ENCODE peak calls at places on chromosomes 13 and 19, in nine cellular contexts. Q is astrocyte of the spinal cord, H is IMR-90, M is cardiac muscle cell, W is endodermal cell, A is lower leg skin, F is fibroblast of the aortic adventitia, N is AG10803, I is NB4. Z is an unnamed sample.

GRCh38 chr19:47209323-47210179 is 21.4 kb downstream of the BBC3 start:
- DNase-seq in Q (no peak), H (peak), M (no peak), W (no peak), A (no peak), F (no peak), N (peak), I (no peak), Z (no peak)

GRCh38 chr19:10766681-10767201 is 48.9 kb downstream of the DNM2 start:
- DNase-seq in Q (peak), H (peak), M (no peak), W (no peak), A (no peak), F (peak), N (peak), I (no peak), Z (no peak)

GRCh38 chr19:43607238-43608205 is 4.4 kb upstream of the SRRM5 start:
- DNase-seq in Q (no peak), H (no peak), M (no peak), W (no peak), A (no peak), F (no peak), N (no peak), I (no peak), Z (no peak)

GRCh38 chr19:33238750-33239149 is 13.1 kb upstream of the SLC7A10 start:
- DNase-seq in Q (no peak), H (no peak), M (no peak), W (no peak), A (no peak), F (no peak), N (no peak), I (no peak), Z (no peak)

GRCh38 chr19:34171539-34171876 is 796 bp upstream of the LSM14A start:
- DNase-seq in Q (peak), H (peak), M (no peak), W (no peak), A (no peak), F (peak), N (peak), I (no peak), Z (peak)

GRCh38 chr13:37954191-37954590 is 84.6 kb upstream of the TRPC4 start:
- DNase-seq in Q (no peak), H (no peak), M (no peak), W (no peak), A (no peak), F (no peak), N (no peak), I (no peak), Z (no peak)

GRCh38 chr13:49869514-49869913 is 66.6 kb downstream of the SPRYD7 start:
- DNase-seq in Q (peak), H (peak), M (peak), W (peak), A (no peak), F (peak), N (peak), I (peak), Z (no peak)

GRCh38 chr19:16463991-16464575 is 7.7 kb downstream of the EPS15L1 start:
- DNase-seq in Q (peak), H (peak), M (peak), W (no peak), A (no peak), F (peak), N (no peak), I (no peak), Z (no peak)

GRCh38 chr19:42051166-42052115 is 18.6 kb downstream of the GRIK5 start:
- DNase-seq in Q (no peak), H (no peak), M (no peak), W (no peak), A (peak), F (no peak), N (no peak), I (no peak), Z (no peak)

GRCh38 chr19:6536138-6536671 is 5.4 kb downstream of the TNFSF9 start:
- DNase-seq in Q (peak), H (no peak), M (peak), W (peak), A (peak), F (peak), N (no peak), I (peak), Z (no peak)

GRCh38 chr13:113817860-113818691 is 45.8 kb downstream of the GAS6 start:
- DNase-seq in Q (no peak), H (no peak), M (no peak), W (no peak), A (no peak), F (no peak), N (no peak), I (no peak), Z (no peak)

GRCh38 chr19:18713550-18714117 is 30.2 kb downstream of the CRTC1 start:
- DNase-seq in Q (no peak), H (no peak), M (no peak), W (no peak), A (no peak), F (no peak), N (no peak), I (no peak), Z (no peak)

GRCh38 chr13:93709511-93710244 is 483.1 kb downstream of the GPC6 start:
- DNase-seq in Q (peak), H (no peak), M (no peak), W (no peak), A (no peak), F (peak), N (peak), I (no peak), Z (no peak)

GRCh38 chr19:3968556-3969434 is 2.1 kb downstream of the DAPK3 start:
- DNase-seq in Q (peak), H (peak), M (peak), W (peak), A (peak), F (peak), N (peak), I (peak), Z (peak)

GRCh38 chr13:40389081-40389641 is 277.3 kb downstream of the FOXO1 start:
- DNase-seq in Q (peak), H (no peak), M (no peak), W (no peak), A (no peak), F (no peak), N (no peak), I (peak), Z (no peak)

GRCh38 chr13:28611654-28612131 is 47.2 kb upstream of the POMP start:
- DNase-seq in Q (no peak), H (peak), M (no peak), W (no peak), A (no peak), F (no peak), N (no peak), I (peak), Z (no peak)

GRCh38 chr13:79483302-79483701 is 2.3 kb downstream of the NDFIP2 start:
- DNase-seq in Q (peak), H (peak), M (no peak), W (no peak), A (no peak), F (peak), N (peak), I (no peak), Z (peak)

GRCh38 chr13:59744747-59745394 is 418.9 kb downstream of the DIAPH3 start:
- DNase-seq in Q (peak), H (peak), M (no peak), W (no peak), A (no peak), F (peak), N (peak), I (no peak), Z (no peak)

GRCh38 chr19:54415901-54416621 is 797 bp downstream of the TTYH1 start:
- DNase-seq in Q (no peak), H (no peak), M (no peak), W (peak), A (no peak), F (no peak), N (no peak), I (no peak), Z (no peak)

GRCh38 chr19:54248016-54248601 is 5.5 kb upstream of the LILRA6 start:
- DNase-seq in Q (no peak), H (peak), M (no peak), W (peak), A (peak), F (no peak), N (no peak), I (peak), Z (peak)

GRCh38 chr19:8609210-8610040 is 1.1 kb downstream of the ADAMTS10 start:
- DNase-seq in Q (peak), H (peak), M (peak), W (peak), A (no peak), F (peak), N (peak), I (peak), Z (no peak)

GRCh38 chr19:55690109-55690768 is 15.2 kb downstream of the EPN1 start:
- DNase-seq in Q (no peak), H (no peak), M (no peak), W (no peak), A (no peak), F (no peak), N (no peak), I (no peak), Z (no peak)

GRCh38 chr13:38979891-38980627 is 10.6 kb downstream of the STOML3 start:
- DNase-seq in Q (no peak), H (no peak), M (peak), W (no peak), A (no peak), F (peak), N (peak), I (no peak), Z (peak)

GRCh38 chr19:32407004-32407992 is 1.7 kb downstream of the DPY19L3 start:
- DNase-seq in Q (peak), H (peak), M (no peak), W (peak), A (no peak), F (peak), N (peak), I (peak), Z (peak)

GRCh38 chr13:108560092-108560491 is 69.3 kb upstream of the MYO16 start:
- DNase-seq in Q (no peak), H (no peak), M (no peak), W (no peak), A (no peak), F (no peak), N (no peak), I (no peak), Z (no peak)

GRCh38 chr19:31701146-31701545 is 351.9 kb upstream of the TSHZ3 start:
- DNase-seq in Q (no peak), H (no peak), M (no peak), W (no peak), A (no peak), F (no peak), N (no peak), I (no peak), Z (no peak)

GRCh38 chr19:50301607-50301971 is 27.6 kb downstream of the KCNC3 start:
- DNase-seq in Q (no peak), H (no peak), M (no peak), W (no peak), A (no peak), F (no peak), N (no peak), I (no peak), Z (no peak)

GRCh38 chr19:40530091-40530901 is 46.4 kb upstream of the SHKBP1 start:
- DNase-seq in Q (no peak), H (no peak), M (peak), W (peak), A (no peak), F (no peak), N (no peak), I (no peak), Z (no peak)

GRCh38 chr13:88908896-88909535 is 1237.8 kb downstream of the SLITRK5 start:
- DNase-seq in Q (no peak), H (no peak), M (peak), W (no peak), A (no peak), F (no peak), N (no peak), I (no peak), Z (no peak)

GRCh38 chr13:44906758-44907157 is 82.5 kb downstream of the NUFIP1 start:
- DNase-seq in Q (peak), H (peak), M (peak), W (no peak), A (no peak), F (peak), N (peak), I (no peak), Z (no peak)

GRCh38 chr19:11265785-11266236 is 3.5 kb upstream of the DOCK6 start:
- DNase-seq in Q (peak), H (no peak), M (no peak), W (no peak), A (peak), F (peak), N (no peak), I (no peak), Z (no peak)

GRCh38 chr13:50589139-50589538 is 254.4 kb downstream of the DLEU7 start:
- DNase-seq in Q (peak), H (peak), M (no peak), W (no peak), A (no peak), F (peak), N (peak), I (peak), Z (peak)

GRCh38 chr13:112664501-112665203 is 25.2 kb upstream of the ATP11A start:
- DNase-seq in Q (no peak), H (peak), M (no peak), W (peak), A (no peak), F (no peak), N (peak), I (no peak), Z (no peak)

GRCh38 chr13:106104281-106104901 is 431.1 kb downstream of the EFNB2 start:
- DNase-seq in Q (peak), H (peak), M (no peak), W (no peak), A (no peak), F (peak), N (peak), I (no peak), Z (peak)

GRCh38 chr13:20400774-20401173 is 124.9 kb downstream of the CRYL1 start:
- DNase-seq in Q (peak), H (peak), M (no peak), W (no peak), A (no peak), F (peak), N (peak), I (peak), Z (peak)

GRCh38 chr13:20402881-20403280 is 122.8 kb downstream of the CRYL1 start:
- DNase-seq in Q (no peak), H (no peak), M (no peak), W (no peak), A (no peak), F (no peak), N (no peak), I (no peak), Z (no peak)

GRCh38 chr13:20399961-20400360 is 125.7 kb downstream of the CRYL1 start:
- DNase-seq in Q (no peak), H (no peak), M (no peak), W (peak), A (no peak), F (no peak), N (no peak), I (no peak), Z (no peak)

GRCh38 chr13:20401958-20402856 is 123.5 kb downstream of the CRYL1 start:
- DNase-seq in Q (peak), H (peak), M (no peak), W (peak), A (no peak), F (peak), N (peak), I (no peak), Z (no peak)

DNA sequence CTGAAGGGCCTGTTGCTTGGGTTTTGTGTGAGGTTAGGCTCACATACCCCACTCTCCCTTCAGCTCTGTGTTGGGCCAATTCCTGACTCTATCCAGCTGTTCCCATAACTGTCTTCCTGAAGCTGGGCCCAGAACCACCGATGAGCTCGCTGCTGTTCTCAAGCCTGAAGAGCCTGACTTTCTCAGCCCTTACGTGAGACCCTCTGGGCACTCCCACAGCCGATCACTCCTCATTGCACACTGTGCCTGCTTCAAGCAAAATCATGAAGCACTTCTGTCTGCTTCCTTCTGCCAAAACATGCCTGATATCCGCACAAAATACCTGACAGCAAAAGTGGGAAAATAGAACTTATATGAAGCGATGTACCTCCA is 124.1 kb downstream of the CRYL1 start:
- DNase-seq in Q (no peak), H (no peak), M (no peak), W (no peak), A (no peak), F (peak), N (no peak), I (no peak), Z (no peak)
- H3K4me3 ChIP-seq in Q (no peak), H (no peak), M (no peak), W (no peak), A (no peak), F (no peak), N (no peak), I (no peak), Z (no peak)

GRCh38 chr19:45385392-45386221 is 15.2 kb upstream of the ERCC2 start:
- DNase-seq in Q (no peak), H (no peak), M (no peak), W (peak), A (no peak), F (no peak), N (no peak), I (no peak), Z (no peak)
- H3K4me3 ChIP-seq in Q (no peak), H (no peak), M (no peak), W (no peak), A (no peak), F (peak), N (peak), I (no peak), Z (no peak)

GRCh38 chr13:73096173-73097117 is 37.6 kb downstream of the KLF5 start:
- DNase-seq in Q (no peak), H (peak), M (no peak), W (no peak), A (peak), F (no peak), N (peak), I (no peak), Z (no peak)
- H3K4me3 ChIP-seq in Q (no peak), H (no peak), M (no peak), W (peak), A (no peak), F (no peak), N (no peak), I (no peak), Z (no peak)

DNA sequence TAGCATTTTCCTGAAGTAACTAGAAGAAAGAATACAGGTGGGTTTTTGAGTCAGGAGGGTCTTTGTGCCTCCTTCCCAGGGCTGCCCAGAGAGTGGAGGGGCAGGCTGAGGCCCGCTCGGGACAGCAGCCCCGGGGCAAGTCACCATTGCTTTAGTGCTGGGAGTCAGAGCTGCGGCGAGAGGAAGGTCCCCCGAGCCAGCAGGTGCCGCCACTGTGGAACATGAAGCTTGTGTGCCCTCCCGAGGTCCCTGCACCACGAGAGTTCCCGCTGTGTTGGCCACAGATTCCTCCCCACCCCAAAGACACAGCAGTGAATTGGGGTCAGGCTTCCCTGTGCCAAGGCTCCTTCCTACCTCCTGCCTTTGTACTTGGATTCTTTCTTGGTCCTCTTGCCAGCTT is 50.9 kb upstream of the TEX29 start:
- DNase-seq in Q (no peak), H (no peak), M (no peak), W (peak), A (no peak), F (no peak), N (no peak), I (no peak), Z (no peak)
- H3K4me3 ChIP-seq in Q (no peak), H (no peak), M (no peak), W (no peak), A (no peak), F (no peak), N (no peak), I (no peak), Z (no peak)

DNA sequence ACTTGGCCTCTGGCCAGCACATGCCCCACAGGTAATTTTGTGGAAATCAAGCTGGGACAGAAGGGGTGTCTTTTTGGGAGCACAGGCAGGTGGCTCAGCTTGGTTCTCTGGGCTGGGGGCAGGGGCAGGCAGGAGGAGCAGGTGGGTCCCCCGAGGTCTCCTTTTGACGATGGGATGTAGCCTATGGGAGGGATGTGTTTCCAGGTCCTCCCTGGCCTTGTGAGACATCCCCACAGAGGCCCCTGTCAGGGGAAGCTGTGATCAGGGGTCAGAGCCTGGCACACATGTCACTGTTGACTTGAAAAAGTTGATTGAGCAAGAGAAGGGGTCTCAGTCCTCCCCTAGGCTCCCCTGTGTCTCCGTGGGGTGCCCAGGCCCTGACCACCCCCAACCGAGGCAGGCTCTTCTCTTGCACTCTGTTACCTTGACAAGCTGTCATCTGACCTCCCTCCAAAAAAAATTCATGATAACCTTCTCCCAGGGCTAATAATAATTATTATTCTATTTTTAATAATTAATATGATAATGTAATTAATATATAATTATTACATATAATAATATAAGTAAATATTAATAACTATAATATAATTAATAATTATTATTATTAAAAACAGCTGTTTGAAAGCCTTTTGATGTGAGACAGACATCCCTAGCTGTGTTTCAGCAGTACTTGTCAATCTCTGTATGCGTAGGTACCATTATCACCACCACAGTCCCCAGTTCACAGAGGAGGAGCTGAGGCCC is 116.2 kb downstream of the ZDHHC20 start:
- DNase-seq in Q (no peak), H (no peak), M (no peak), W (no peak), A (no peak), F (no peak), N (no peak), I (no peak), Z (no peak)
- H3K4me3 ChIP-seq in Q (no peak), H (no peak), M (no peak), W (no peak), A (no peak), F (no peak), N (no peak), I (no peak), Z (no peak)

DNA sequence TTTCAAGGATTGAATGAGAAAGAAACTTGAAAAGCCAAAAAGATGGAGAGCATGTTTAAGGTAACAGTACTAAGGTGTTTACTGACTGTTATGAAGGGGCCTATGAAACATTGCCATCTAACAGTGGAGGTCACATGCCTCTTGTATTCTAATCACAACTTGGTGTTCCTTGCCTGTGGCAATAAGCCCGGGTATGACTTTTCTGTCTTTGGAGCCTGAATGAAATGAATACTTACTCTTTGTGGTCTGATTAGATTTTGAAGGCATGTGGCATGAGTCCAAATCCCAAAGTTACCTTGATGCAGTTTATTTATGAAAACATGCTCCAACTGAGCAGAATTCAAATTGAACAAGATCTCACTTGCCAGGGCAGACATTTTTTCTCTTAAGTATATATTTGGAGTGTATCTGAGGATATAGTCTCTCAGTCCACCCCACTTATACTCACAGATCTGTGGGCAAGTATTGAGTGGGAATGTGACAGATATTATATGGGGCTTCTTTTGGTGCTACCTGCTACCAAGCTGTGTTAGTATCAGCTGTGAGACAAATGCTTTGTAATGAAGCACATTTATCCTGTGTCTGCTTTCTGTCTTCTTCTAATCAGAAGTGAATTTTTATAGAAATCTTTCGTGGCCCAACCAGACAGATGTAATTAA is 67.5 kb downstream of the B3GLCT start:
- DNase-seq in Q (no peak), H (no peak), M (no peak), W (no peak), A (no peak), F (peak), N (no peak), I (no peak), Z (no peak)
- H3K4me3 ChIP-seq in Q (no peak), H (no peak), M (no peak), W (no peak), A (no peak), F (no peak), N (no peak), I (no peak), Z (no peak)